ENCODE peak calls at places on chromosomes 5 and 9, in five cellular contexts. D is neuronal stem cell, I is H9, U is mesenchymal stem cell, N is H1. Q is an unnamed sample.

GRCh38 chr5:157172408-157172807 is 6.3 kb upstream of the GARIN3 start:
- DNase-seq in N (no peak), U (no peak), D (no peak), I (no peak), Q (no peak)

GRCh38 chr9:16530669-16531461 is 339.6 kb downstream of the BNC2 start:
- DNase-seq in N (no peak), I (no peak), D (no peak), U (peak), Q (peak)

GRCh38 chr5:127229185-127229889 is 61.3 kb upstream of the MEGF10 start:
- DNase-seq in I (peak), N (peak), U (peak), D (peak), Q (peak)

GRCh38 chr5:135669416-135669815 is 90.6 kb upstream of the CXCL14 start:
- DNase-seq in U (no peak), I (no peak), D (no peak), N (no peak), Q (no peak)

GRCh38 chr5:68290260-68290674 is 74.7 kb downstream of the PIK3R1 start:
- DNase-seq in D (no peak), N (no peak), U (peak), I (no peak), Q (peak)

GRCh38 chr9:27548055-27548741 is 18.6 kb upstream of the MOB3B start:
- DNase-seq in D (no peak), N (no peak), I (no peak), U (peak), Q (peak)

GRCh38 chr9:94082956-94083355 is 1.3 kb upstream of the PTPDC1 start:
- DNase-seq in N (no peak), I (no peak), U (peak), D (no peak), Q (peak)

GRCh38 chr9:35285731-35286130 is 123.9 kb downstream of the UNC13B start:
- DNase-seq in D (no peak), U (no peak), I (no peak), N (no peak), Q (no peak)

GRCh38 chr9:6195714-6196360 is 19.8 kb upstream of the IL33 start:
- DNase-seq in U (no peak), N (no peak), D (no peak), I (no peak), Q (no peak)

GRCh38 chr5:45399041-45399440 is 297.1 kb downstream of the HCN1 start:
- DNase-seq in N (no peak), D (no peak), I (peak), U (peak), Q (no peak)

GRCh38 chr9:93398471-93398870 is 53.0 kb upstream of the FAM120A start:
- DNase-seq in I (no peak), U (no peak), N (no peak), D (no peak), Q (no peak)

GRCh38 chr5:158013303-158013702 is 154.4 kb upstream of the CLINT1 start:
- DNase-seq in I (peak), D (no peak), U (no peak), N (no peak), Q (no peak)

GRCh38 chr5:997001-997474 is 11.6 kb upstream of the NKD2 start:
- DNase-seq in N (no peak), U (peak), I (peak), D (no peak), Q (no peak)

GRCh38 chr5:178104492-178104891 is 8.8 kb upstream of the N4BP3 start:
- DNase-seq in U (no peak), N (no peak), D (no peak), I (no peak), Q (no peak)

GRCh38 chr5:88686077-88686541 is 196.9 kb downstream of the MEF2C start:
- DNase-seq in N (no peak), I (no peak), U (no peak), D (no peak), Q (no peak)

GRCh38 chr5:32225445-32225844 is 51.3 kb upstream of the GOLPH3 start:
- DNase-seq in U (no peak), D (no peak), I (no peak), N (no peak), Q (peak)

GRCh38 chr5:10826971-10827370 is 65.9 kb upstream of the DAP start:
- DNase-seq in D (no peak), N (no peak), I (no peak), U (no peak), Q (no peak)

GRCh38 chr9:9893837-9894236 is 719.0 kb downstream of the PTPRD start:
- DNase-seq in U (no peak), I (no peak), N (no peak), D (no peak), Q (no peak)

GRCh38 chr9:6902423-6902822 is 144.7 kb downstream of the KDM4C start:
- DNase-seq in N (no peak), I (no peak), U (no peak), D (no peak), Q (peak)

GRCh38 chr9:38382141-38382540 is 10.4 kb upstream of the ALDH1B1 start:
- DNase-seq in I (no peak), U (no peak), D (no peak), N (no peak), Q (no peak)

GRCh38 chr5:151682240-151682639 is 4.5 kb downstream of the SPARC start:
- DNase-seq in N (no peak), D (no peak), U (peak), I (no peak), Q (no peak)

GRCh38 chr9:92668746-92669526 is 995 bp downstream of the IPPK start:
- DNase-seq in U (peak), N (no peak), I (peak), D (no peak), Q (peak)

DNA sequence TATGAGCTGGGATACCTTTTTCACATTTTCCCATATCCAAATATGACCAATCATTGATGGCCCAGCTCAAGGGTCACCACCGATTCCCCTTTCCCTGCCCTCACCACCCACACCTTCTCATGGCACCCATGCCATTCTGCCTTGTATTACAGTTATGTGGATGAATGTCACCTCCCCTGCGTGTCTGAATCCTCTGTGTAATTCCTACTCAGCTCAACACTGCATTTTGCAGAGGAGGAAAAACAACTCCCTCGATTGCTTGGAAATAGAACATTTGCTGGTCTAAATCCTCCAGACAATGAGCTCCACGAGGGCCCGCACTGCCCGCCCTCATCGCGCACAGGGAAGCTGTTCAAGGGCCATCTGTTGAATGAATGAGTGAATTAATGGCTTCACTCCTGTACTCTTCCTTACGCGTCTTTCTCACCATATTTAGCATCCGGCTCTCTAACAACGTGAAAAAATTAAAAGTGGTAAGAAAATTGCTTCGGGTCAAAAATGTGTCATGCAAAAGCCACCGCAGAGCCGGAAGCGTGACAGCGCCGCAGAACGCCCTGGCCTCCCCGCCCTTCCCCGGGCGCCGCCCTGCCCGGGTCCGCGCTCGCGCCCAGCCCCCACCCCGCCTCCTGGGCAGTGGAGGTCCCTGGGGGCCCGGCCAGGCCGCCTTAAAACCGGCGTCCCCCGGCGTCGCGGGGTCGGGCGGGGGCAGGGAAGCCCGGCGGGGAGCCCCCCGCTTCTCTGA is 703 bp downstream of the SUSD1 start:
- DNase-seq in D (no peak), I (no peak), N (no peak), U (peak), Q (peak)
- H2BK5ac ChIP-seq in D (no peak), I (no peak), N (peak), U (peak), Q (no peak)

GRCh38 chr9:2241875-2242741 is 227.0 kb downstream of the SMARCA2 start:
- DNase-seq in D (peak), I (peak), U (peak), N (peak), Q (peak)
- H2BK5ac ChIP-seq in D (peak), I (no peak), U (peak), N (peak), Q (no peak)

GRCh38 chr5:74316064-74316586 is 324.4 kb downstream of the ENC1 start:
- DNase-seq in I (peak), N (peak), U (peak), D (no peak), Q (peak)

GRCh38 chr5:74314906-74315305 is 325.6 kb downstream of the ENC1 start:
- DNase-seq in I (no peak), D (no peak), N (no peak), U (no peak), Q (no peak)

GRCh38 chr5:74312746-74313145 is 327.8 kb downstream of the ENC1 start:
- DNase-seq in N (no peak), I (no peak), U (no peak), D (no peak), Q (peak)

GRCh38 chr5:74311961-74312360 is 328.6 kb downstream of the ENC1 start:
- DNase-seq in N (no peak), U (no peak), D (no peak), I (no peak), Q (no peak)

DNA sequence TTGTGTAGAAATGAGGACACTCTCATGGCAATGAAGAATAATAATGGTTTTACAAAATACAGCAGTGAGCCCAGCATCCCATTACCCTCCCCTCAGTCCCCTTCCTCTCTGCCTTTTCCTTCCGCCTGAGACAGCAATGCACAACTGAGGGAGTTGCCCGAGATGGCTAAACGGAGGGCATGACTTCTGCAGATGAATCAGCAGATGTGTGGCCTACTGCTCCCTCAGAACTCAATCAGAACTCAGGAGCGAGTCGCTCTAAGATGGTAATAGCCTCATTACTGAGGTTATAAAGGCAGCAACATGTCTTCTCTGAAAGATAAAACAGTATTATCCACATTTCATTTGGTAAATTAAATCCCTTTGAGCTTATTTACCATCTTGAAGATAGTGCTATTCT is 326.6 kb downstream of the ENC1 start:
- DNase-seq in I (no peak), U (no peak), N (no peak), D (no peak), Q (no peak)
- H2BK5ac ChIP-seq in I (no peak), U (no peak), N (no peak), D (no peak), Q (no peak)

GRCh38 chr5:118987988-118988945 is at the start of gene DTWD2:
- DNase-seq in I (peak), N (peak), U (peak), D (peak), Q (peak)
- H2BK5ac ChIP-seq in I (no peak), N (peak), U (peak), D (peak), Q (peak)

DNA sequence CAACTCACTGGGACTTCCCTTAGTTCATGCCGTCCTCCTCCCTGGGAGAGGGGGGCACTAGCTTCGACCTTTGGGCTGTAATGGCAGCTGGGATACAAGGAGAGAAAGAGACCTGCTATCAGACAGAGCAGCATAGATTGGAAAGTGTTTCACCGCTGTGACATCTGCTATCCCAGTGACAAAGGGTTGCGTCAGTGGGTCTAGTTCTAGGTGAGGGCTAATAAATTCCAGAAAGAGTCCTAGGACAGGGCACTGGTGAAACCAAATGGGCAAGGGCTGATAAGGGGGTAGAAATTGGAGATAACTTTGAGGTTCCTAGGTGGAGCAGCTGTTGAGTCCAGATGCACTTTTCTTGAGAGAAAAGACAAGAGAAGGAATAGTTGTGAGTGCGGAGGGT is 62.5 kb downstream of the RASGRF2 start:
- DNase-seq in U (no peak), I (no peak), N (no peak), D (no peak), Q (no peak)
- H2BK5ac ChIP-seq in U (no peak), I (no peak), N (peak), D (no peak), Q (no peak)

GRCh38 chr5:142295084-142295758 is 29.6 kb downstream of the SPRY4 start:
- DNase-seq in I (peak), U (peak), N (no peak), D (no peak), Q (peak)
- H2BK5ac ChIP-seq in I (no peak), U (no peak), N (peak), D (no peak), Q (no peak)